ENCODE peak calls at places on chromosomes 6 and 20, in seven cellular contexts. M is uterus, E is tibial artery, B is neuronal stem cell, K is prostate gland, T is OCI-LY7, C is astrocyte of the spinal cord. O is an unnamed sample.

GRCh38 chr20:10111144-10111771 is 76.5 kb downstream of the ANKEF1 start:
- DNase-seq in M (no peak), E (no peak), B (no peak), K (peak), T (no peak), C (no peak), O (peak)

GRCh38 chr6:7823552-7823951 is 87.0 kb downstream of the TXNDC5 start:
- DNase-seq in M (no peak), E (no peak), B (no peak), K (no peak), T (no peak), C (no peak), O (no peak)

GRCh38 chr6:122610690-122611455 is 668 bp downstream of the PKIB start:
- DNase-seq in M (no peak), E (peak), B (peak), K (peak), T (no peak), C (peak), O (peak)

GRCh38 chr6:136012198-136012884 is 160.8 kb downstream of the PDE7B start:
- DNase-seq in M (no peak), E (no peak), B (no peak), K (no peak), T (no peak), C (peak), O (no peak)

GRCh38 chr6:24234043-24234442 is 108.0 kb downstream of the NRSN1 start:
- DNase-seq in M (no peak), E (no peak), B (no peak), K (no peak), T (no peak), C (no peak), O (no peak)

GRCh38 chr20:21702553-21703467 is 2.7 kb upstream of the PAX1 start:
- DNase-seq in M (no peak), E (no peak), B (peak), K (peak), T (no peak), C (peak), O (no peak)

GRCh38 chr6:20211941-20212391 is 303 bp downstream of the MBOAT1 start:
- DNase-seq in M (no peak), E (peak), B (no peak), K (peak), T (no peak), C (no peak), O (no peak)

GRCh38 chr6:77015350-77015749 is 447.9 kb downstream of the HTR1B start:
- DNase-seq in M (no peak), E (no peak), B (no peak), K (no peak), T (no peak), C (peak), O (no peak)

GRCh38 chr20:58661298-58662141 is 10.4 kb downstream of the STX16 start:
- DNase-seq in M (no peak), E (no peak), B (no peak), K (no peak), T (peak), C (no peak), O (no peak)

GRCh38 chr20:62088258-62089127 is 22.8 kb upstream of the TAF4 start:
- DNase-seq in M (no peak), E (no peak), B (no peak), K (no peak), T (no peak), C (peak), O (peak)

GRCh38 chr20:53168491-53168890 is 196.3 kb downstream of the TSHZ2 start:
- DNase-seq in M (no peak), E (no peak), B (no peak), K (no peak), T (no peak), C (no peak), O (no peak)

GRCh38 chr6:33668914-33669313 is 42.6 kb downstream of the UQCC2 start:
- DNase-seq in M (no peak), E (no peak), B (no peak), K (no peak), T (peak), C (no peak), O (no peak)

GRCh38 chr6:83536034-83536646 is 23.8 kb downstream of the PRSS35 start:
- DNase-seq in M (no peak), E (peak), B (peak), K (no peak), T (peak), C (peak), O (peak)

GRCh38 chr20:48189177-48189576 is 403.9 kb upstream of the SULF2 start:
- DNase-seq in M (no peak), E (no peak), B (no peak), K (peak), T (peak), C (peak), O (no peak)

GRCh38 chr6:166257911-166258318 is 50.3 kb downstream of the PRR18 start:
- DNase-seq in M (no peak), E (no peak), B (no peak), K (no peak), T (no peak), C (no peak), O (no peak)

GRCh38 chr20:25622450-25623224 is 1.2 kb downstream of the NANP start:
- DNase-seq in M (no peak), E (no peak), B (no peak), K (no peak), T (no peak), C (peak), O (no peak)

GRCh38 chr6:133707456-133707855 is 181.5 kb upstream of the TCF21 start:
- DNase-seq in M (no peak), E (no peak), B (no peak), K (no peak), T (no peak), C (peak), O (no peak)

GRCh38 chr6:46324706-46325105 is 153.9 kb upstream of the ENPP5 start:
- DNase-seq in M (no peak), E (no peak), B (no peak), K (no peak), T (no peak), C (no peak), O (no peak)

GRCh38 chr6:1382331-1382882 is 7.0 kb upstream of the FOXF2 start:
- DNase-seq in M (no peak), E (no peak), B (no peak), K (no peak), T (no peak), C (no peak), O (no peak)
- H3K4me3 ChIP-seq in M (no peak), E (peak), B (no peak), K (no peak), T (no peak), C (no peak), O (no peak)

GRCh38 chr20:37131486-37131885 is 35.7 kb upstream of the RBL1 start:
- DNase-seq in M (no peak), E (no peak), B (no peak), K (no peak), T (no peak), C (no peak), O (no peak)
- H3K4me3 ChIP-seq in M (no peak), E (no peak), B (no peak), K (no peak), T (no peak), C (no peak), O (no peak)

GRCh38 chr20:44910690-44911262 is 916 bp downstream of the PABPC1L start:
- DNase-seq in M (no peak), E (no peak), B (peak), K (no peak), T (peak), C (no peak), O (no peak)

GRCh38 chr20:44908987-44909871 is 631 bp upstream of the PABPC1L start:
- DNase-seq in M (no peak), E (no peak), B (peak), K (no peak), T (no peak), C (no peak), O (no peak)

GRCh38 chr20:44912189-44912588 is 2.3 kb downstream of the PABPC1L start:
- DNase-seq in M (no peak), E (no peak), B (no peak), K (no peak), T (no peak), C (no peak), O (no peak)

GRCh38 chr20:44909872-44910689 is at the start of gene PABPC1L:
- DNase-seq in M (peak), E (peak), B (peak), K (peak), T (peak), C (peak), O (no peak)

DNA sequence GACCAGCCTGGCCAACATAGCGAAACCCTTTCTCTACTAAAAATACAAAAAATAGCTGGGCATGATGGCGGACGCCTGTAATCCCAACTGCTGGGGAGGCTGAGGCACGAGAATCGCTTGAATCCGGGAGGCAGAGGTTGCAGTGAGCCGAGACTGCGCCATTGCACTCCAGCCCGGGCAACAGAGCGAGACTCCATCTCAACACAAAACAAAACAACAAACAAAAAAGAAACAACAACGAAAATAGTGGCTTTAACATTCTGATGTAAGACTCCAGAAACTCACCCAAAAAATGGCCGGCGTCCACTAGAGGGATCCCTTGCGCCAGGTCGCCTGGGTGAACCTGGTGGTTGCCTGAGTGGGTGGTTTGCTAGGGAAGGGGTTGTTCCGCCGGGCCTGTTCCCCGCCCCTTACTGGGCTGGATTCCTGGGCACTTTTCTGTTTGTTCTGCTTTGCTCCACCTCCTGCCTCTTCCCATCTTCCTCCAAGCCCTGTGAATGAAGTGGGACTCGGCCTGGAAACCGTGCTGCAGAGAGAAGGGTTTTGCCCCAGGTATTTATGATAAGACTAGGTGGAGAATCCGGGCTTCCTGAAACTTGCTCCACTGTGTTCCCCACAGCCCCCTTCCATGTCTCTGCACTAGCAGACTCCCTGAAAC is 1.5 kb downstream of the PABPC1L start:
- DNase-seq in M (no peak), E (no peak), B (peak), K (peak), T (peak), C (peak), O (peak)
- H3K4me3 ChIP-seq in M (no peak), E (no peak), B (no peak), K (no peak), T (peak), C (no peak), O (peak)

DNA sequence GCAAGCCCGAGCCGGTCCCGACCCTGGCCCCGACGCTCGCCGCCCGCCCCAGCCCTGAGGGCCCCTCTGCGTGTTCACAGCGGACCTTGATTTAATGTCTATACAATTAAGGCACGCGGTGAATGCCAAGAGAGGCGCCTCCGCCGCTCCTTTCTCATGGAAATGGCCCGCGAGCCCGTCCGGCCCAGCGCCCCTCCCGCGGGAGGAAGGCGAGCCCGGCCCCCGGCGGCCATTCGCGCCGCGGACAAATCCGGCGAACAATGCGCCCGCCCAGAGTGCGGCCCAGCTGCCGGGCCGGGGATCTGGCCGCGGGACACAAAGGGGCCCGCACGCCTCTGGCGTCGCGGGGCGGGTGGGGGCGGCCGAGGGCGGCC is 37.5 kb downstream of the YTHDF1 start:
- DNase-seq in M (no peak), E (no peak), B (peak), K (no peak), T (no peak), C (no peak), O (no peak)
- H3K4me3 ChIP-seq in M (no peak), E (no peak), B (peak), K (no peak), T (no peak), C (no peak), O (no peak)

DNA sequence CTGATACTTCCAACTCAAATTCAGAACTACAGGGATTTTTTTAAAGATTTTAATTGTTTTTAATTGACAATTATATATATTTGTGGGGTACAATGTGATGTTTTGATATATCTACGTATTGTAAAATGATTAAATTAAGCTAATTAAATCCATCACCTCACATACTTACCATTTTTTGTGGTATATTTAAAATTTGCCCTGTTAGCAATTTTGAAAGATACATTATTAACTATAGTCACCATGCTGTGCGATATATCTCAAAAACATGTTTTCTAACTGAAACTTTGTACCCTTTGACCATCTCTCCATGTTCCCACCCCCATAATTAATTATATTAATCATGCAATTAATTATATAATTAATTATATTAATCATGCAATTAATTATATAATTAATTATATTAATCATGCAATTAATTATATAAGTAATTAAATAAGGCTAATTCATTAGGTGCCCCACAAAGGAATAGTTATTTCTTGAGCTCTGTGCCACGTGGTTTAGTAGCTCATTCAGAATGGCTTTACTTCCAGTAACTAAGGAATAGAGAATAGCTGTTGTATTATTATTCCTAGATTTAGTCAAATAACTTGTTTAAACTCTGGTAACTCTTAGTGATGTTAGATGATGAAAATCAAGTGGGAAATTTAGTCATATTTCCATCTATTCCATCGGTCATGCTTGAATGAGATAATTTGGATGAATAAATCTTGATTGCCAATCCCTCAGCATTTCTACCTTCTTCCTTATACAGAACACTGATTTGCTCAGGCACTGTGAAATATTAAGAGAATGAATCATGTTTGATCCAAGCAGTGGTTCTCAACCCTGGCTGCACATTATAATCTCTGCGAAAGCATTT is 25.1 kb downstream of the LOC128125822 start:
- DNase-seq in M (no peak), E (no peak), B (no peak), K (no peak), T (peak), C (peak), O (no peak)
- H3K4me3 ChIP-seq in M (peak), E (peak), B (peak), K (no peak), T (peak), C (peak), O (no peak)

DNA sequence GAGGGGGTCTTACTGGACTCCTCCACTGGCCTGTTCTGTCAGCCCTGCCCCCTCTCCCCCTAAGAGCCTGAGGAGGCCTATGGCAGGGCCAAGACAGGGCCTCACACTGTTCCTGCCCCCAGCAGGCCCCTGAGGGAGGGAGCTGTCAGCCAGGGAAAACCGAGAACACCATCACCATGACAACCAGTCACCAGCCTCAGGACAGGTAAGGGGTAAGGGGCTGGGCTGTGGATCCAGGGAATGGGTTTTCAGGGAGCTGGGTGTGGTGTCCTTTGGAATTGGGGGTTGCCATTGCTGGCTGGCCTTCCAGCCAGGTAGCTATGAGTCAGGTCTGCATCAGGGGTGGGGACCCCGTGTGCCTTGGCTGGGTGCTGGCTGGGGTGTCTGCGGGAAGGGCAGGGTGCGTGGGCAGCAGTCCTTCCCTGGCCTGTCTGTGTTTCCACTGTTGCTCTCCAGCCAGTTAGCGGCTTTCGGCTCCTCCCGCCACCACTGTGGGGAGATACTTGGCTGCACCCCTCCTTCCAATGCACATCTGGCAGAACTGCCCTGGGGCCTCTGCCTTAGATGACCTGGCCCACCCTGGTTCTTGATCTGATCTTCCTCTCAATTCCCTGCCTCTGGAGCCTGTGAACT is 3.9 kb downstream of the SLC29A1 start:
- DNase-seq in M (no peak), E (no peak), B (no peak), K (no peak), T (no peak), C (no peak), O (no peak)
- H3K4me3 ChIP-seq in M (peak), E (peak), B (peak), K (no peak), T (no peak), C (no peak), O (no peak)

DNA sequence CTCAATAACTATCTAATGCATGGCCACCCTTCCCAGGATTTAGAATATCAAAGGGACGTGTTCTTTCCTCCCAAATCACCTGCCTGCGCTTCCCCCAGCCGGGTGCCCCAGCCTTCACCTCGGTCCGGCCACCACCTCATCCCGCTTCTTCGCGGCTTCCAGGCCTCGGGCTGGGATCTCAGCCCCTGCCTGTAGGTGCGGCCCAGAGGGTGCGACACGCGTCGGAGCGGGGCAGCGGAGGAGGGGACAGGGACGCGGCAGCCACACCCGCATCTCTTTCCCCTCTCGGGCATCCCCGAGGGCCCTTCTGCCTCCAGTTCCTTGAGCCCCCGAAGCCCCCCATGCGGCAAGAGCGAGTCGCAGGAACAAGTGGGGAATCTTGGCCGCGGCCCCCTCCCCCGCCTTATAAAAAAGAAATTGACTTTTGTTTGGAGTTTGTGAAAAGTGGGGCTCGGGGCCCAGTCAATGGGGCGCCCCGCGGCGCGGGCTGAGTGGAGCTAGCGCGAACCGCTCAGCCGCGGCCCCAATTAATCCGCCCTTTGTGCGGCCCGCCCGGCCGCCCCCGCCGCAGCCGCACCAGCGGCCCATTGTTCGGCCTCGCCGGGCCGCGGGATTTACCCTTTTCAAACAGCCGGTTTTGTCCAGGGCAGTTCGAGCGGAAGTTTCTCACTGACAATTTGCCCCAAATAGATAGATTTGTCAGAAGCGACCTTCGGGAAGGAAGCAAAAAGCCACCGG is 8.4 kb upstream of the NR2E1 start:
- DNase-seq in M (no peak), E (no peak), B (peak), K (no peak), T (no peak), C (no peak), O (no peak)
- H3K4me3 ChIP-seq in M (no peak), E (peak), B (peak), K (no peak), T (no peak), C (no peak), O (no peak)

GRCh38 chr20:41830702-41831101 is 212.5 kb upstream of the CHD6 start:
- DNase-seq in M (no peak), E (no peak), B (no peak), K (no peak), T (peak), C (no peak), O (no peak)

GRCh38 chr20:41837669-41838224 is 219.6 kb upstream of the CHD6 start:
- DNase-seq in M (no peak), E (no peak), B (no peak), K (no peak), T (no peak), C (no peak), O (no peak)

DNA sequence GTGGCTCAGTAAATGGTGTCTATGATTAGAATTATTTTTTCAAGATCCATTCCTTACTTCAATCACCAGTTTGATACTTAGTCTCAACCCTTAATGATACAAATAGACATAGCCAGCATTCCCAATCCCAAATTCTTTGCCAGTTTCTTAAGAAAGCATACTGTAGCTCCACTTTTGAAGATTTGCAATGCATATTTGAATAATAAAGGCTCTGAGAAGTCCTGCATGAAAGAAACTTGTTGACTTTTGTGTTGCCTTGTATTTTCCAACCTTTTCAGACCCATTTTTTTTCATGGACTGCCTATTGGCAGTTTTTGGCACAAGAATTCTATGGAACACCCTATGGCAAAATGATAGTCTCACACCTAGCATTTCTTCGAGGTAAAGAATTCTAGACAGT is 215.6 kb upstream of the CHD6 start:
- DNase-seq in M (no peak), E (no peak), B (no peak), K (no peak), T (no peak), C (no peak), O (no peak)
- H3K4me3 ChIP-seq in M (no peak), E (no peak), B (no peak), K (no peak), T (no peak), C (no peak), O (no peak)